ENCODE peak calls at places on chromosomes 16 and 17, in nine cellular contexts. M, L, J, O, Z, G, V, C and H are unnamed samples.
A peak's percentile ranks its signal among the peaks of the same experiment; 100 is the strongest.

GRCh38 chr16:11253995-11254912 is 1.8 kb downstream of the SOCS1 start:
- DNase-seq in G (no peak), Z (no peak), L (no peak), C (no peak), J (peak; percentile 25), M (no peak), V (no peak), O (no peak), H (no peak)

GRCh38 chr16:977096-977701 is 4.4 kb upstream of the SOX8 start:
- DNase-seq in J (no peak), G (no peak), L (peak; percentile 91), V (no peak), C (no peak), O (no peak), Z (no peak), M (no peak), H (no peak)

GRCh38 chr17:61478026-61478789 is 26.0 kb downstream of the TBX4 start:
- DNase-seq in Z (no peak), C (no peak), M (no peak), L (no peak), V (no peak), J (no peak), O (no peak), G (no peak), H (no peak)

GRCh38 chr16:24208710-24209109 is 47.4 kb upstream of the CACNG3 start:
- DNase-seq in L (peak; percentile 38), J (no peak), M (no peak), O (no peak), C (no peak), G (no peak), Z (no peak), V (no peak), H (no peak)

GRCh38 chr16:89131783-89132182 is 38.1 kb downstream of the ACSF3 start:
- DNase-seq in M (no peak), V (no peak), O (no peak), J (no peak), Z (no peak), G (no peak), L (no peak), C (no peak), H (peak; percentile 40)

GRCh38 chr16:67150058-67150832 is 553 bp downstream of the B3GNT9 start:
- DNase-seq in Z (peak; percentile 62), M (peak; percentile 46), J (peak; percentile 46), V (no peak), L (peak; percentile 52), C (no peak), O (peak; percentile 26), G (no peak), H (peak; percentile 40)

GRCh38 chr16:30609002-30609927 is 924 bp downstream of the ZNF689 start:
- DNase-seq in L (no peak), C (peak; percentile 45), O (peak; percentile 30), Z (peak; percentile 38), M (peak; percentile 9), G (no peak), J (peak; percentile 44), V (no peak), H (peak; percentile 78)

GRCh38 chr17:27810211-27810901 is 10.0 kb upstream of the NOS2 start:
- DNase-seq in V (no peak), J (peak; percentile 54), O (no peak), M (no peak), Z (no peak), G (no peak), L (no peak), C (no peak), H (no peak)

GRCh38 chr17:57424777-57425188 is 168.5 kb downstream of the MSI2 start:
- DNase-seq in C (no peak), M (peak; percentile 50), L (no peak), Z (peak; percentile 56), J (no peak), G (no peak), O (no peak), V (no peak), H (peak; percentile 78)

GRCh38 chr16:89025636-89026035 is 48.6 kb upstream of the CBFA2T3 start:
- DNase-seq in V (no peak), C (no peak), Z (no peak), L (no peak), M (no peak), G (no peak), O (no peak), J (no peak), H (no peak)

GRCh38 chr17:73348018-73348823 is 36.4 kb upstream of the CDC42EP4 start:
- DNase-seq in G (no peak), Z (no peak), O (no peak), C (no peak), J (no peak), L (no peak), V (no peak), M (no peak), H (no peak)

GRCh38 chr17:5344914-5345313 is 62.8 kb downstream of the RABEP1 start:
- DNase-seq in V (no peak), C (no peak), M (no peak), Z (no peak), L (no peak), O (no peak), J (no peak), G (no peak), H (no peak)

GRCh38 chr17:44971776-44972483 is 3.8 kb upstream of the C1QL1 start:
- DNase-seq in L (no peak), C (no peak), J (no peak), Z (peak; percentile 77), O (no peak), M (peak; percentile 88), G (no peak), V (no peak), H (no peak)

GRCh38 chr17:32831627-32832243 is 45.2 kb downstream of the MYO1D start:
- DNase-seq in J (no peak), Z (no peak), L (no peak), C (no peak), V (no peak), M (no peak), O (no peak), G (no peak), H (no peak)

GRCh38 chr16:70470927-70471341 is 16.5 kb downstream of the FCSK start:
- DNase-seq in L (peak; percentile 11), M (peak; percentile 32), C (peak; percentile 92), J (no peak), G (no peak), O (peak; percentile 5), Z (no peak), V (no peak), H (peak; percentile 37)

GRCh38 chr17:38451840-38452529 is 23.7 kb downstream of the ARHGAP23 start:
- DNase-seq in M (peak; percentile 98), C (no peak), G (no peak), V (peak; percentile 79), Z (peak; percentile 98), O (no peak), L (no peak), J (no peak), H (no peak)

GRCh38 chr16:22198547-22199293 is 7.4 kb upstream of the EEF2K start:
- DNase-seq in Z (no peak), G (no peak), M (no peak), O (no peak), V (no peak), C (no peak), J (no peak), L (no peak), H (no peak)

GRCh38 chr17:38528101-38528500 is 77.7 kb downstream of the SRCIN1 start:
- DNase-seq in V (no peak), J (no peak), G (no peak), C (no peak), O (peak; percentile 16), Z (no peak), L (no peak), M (no peak), H (no peak)

GRCh38 chr17:57783338-57783742 is 38.2 kb upstream of the CCDC182 start:
- DNase-seq in J (peak; percentile 79), C (peak; percentile 87), L (peak; percentile 62), O (peak; percentile 83), Z (peak; percentile 58), V (no peak), G (peak; percentile 67), M (no peak), H (peak; percentile 74)

GRCh38 chr16:29820271-29820701 is at the start of gene MVP:
- DNase-seq in G (peak; percentile 75), C (no peak), J (peak; percentile 68), L (peak; percentile 32), O (no peak), M (peak; percentile 74), V (no peak), Z (peak; percentile 74), H (peak; percentile 88)

GRCh38 chr16:89315791-89316581 is 98.5 kb downstream of the ZNF778 start:
- DNase-seq in J (peak; percentile 87), C (no peak), V (no peak), G (peak; percentile 56), Z (peak; percentile 87), M (peak; percentile 91), O (peak; percentile 11), L (no peak), H (no peak)

GRCh38 chr16:2040450-2041105 is 7.1 kb downstream of the NTHL1 start:
- DNase-seq in L (no peak), Z (no peak), M (no peak), O (no peak), J (no peak), V (no peak), C (no peak), G (no peak), H (no peak)